ENCODE peak calls at places on chromosome 3, in six cellular contexts. Q is AG04450, A is breast epithelium, S is choroid plexus epithelial cell, W is fibroblast of pulmonary artery, U is fibroblast of mammary gland. E is an unnamed sample.

GRCh38 chr3:99866167-99866810 is 48.6 kb downstream of the CMSS1 start:
- DNase-seq in Q (no peak), A (no peak), U (peak; percentile 89), S (peak; percentile 90), W (peak; percentile 71), E (peak; percentile 72)

GRCh38 chr3:14480207-14481017 is 59.7 kb downstream of the GRIP2 start:
- DNase-seq in A (no peak), U (peak; percentile 51), Q (peak; percentile 45), W (peak; percentile 72), S (peak; percentile 80), E (peak; percentile 94)

GRCh38 chr3:4808637-4809036 is 170.6 kb upstream of the BHLHE40 start:
- DNase-seq in A (no peak), U (no peak), Q (no peak), S (no peak), W (no peak), E (no peak)

GRCh38 chr3:160434071-160434470 is 15.5 kb downstream of the TRIM59 start:
- DNase-seq in W (peak; percentile 66), A (no peak), S (peak; percentile 53), U (peak; percentile 31), Q (no peak), E (peak; percentile 14)

GRCh38 chr3:179133575-179133974 is 14.6 kb upstream of the PIK3CA start:
- DNase-seq in W (no peak), A (no peak), S (no peak), U (no peak), Q (no peak), E (no peak)

GRCh38 chr3:108718454-108718853 is 38.8 kb downstream of the RETNLB start:
- DNase-seq in U (no peak), A (no peak), W (no peak), Q (no peak), S (no peak), E (no peak)

GRCh38 chr3:146166450-146167222 is 5.7 kb upstream of the PLOD2 start:
- DNase-seq in W (peak; percentile 83), U (peak; percentile 97), S (peak; percentile 76), Q (no peak), A (no peak), E (peak; percentile 72)

GRCh38 chr3:71872256-71872655 is 87.3 kb upstream of the PROK2 start:
- DNase-seq in U (no peak), W (no peak), S (no peak), A (no peak), Q (no peak), E (no peak)

GRCh38 chr3:158455406-158455805 is 115.6 kb upstream of the MLF1 start:
- DNase-seq in A (no peak), Q (no peak), U (no peak), W (no peak), S (no peak), E (no peak)

GRCh38 chr3:150451329-150452084 is 43.4 kb downstream of the TSC22D2 start:
- DNase-seq in A (no peak), W (peak; percentile 45), S (no peak), Q (no peak), U (no peak), E (no peak)

DNA sequence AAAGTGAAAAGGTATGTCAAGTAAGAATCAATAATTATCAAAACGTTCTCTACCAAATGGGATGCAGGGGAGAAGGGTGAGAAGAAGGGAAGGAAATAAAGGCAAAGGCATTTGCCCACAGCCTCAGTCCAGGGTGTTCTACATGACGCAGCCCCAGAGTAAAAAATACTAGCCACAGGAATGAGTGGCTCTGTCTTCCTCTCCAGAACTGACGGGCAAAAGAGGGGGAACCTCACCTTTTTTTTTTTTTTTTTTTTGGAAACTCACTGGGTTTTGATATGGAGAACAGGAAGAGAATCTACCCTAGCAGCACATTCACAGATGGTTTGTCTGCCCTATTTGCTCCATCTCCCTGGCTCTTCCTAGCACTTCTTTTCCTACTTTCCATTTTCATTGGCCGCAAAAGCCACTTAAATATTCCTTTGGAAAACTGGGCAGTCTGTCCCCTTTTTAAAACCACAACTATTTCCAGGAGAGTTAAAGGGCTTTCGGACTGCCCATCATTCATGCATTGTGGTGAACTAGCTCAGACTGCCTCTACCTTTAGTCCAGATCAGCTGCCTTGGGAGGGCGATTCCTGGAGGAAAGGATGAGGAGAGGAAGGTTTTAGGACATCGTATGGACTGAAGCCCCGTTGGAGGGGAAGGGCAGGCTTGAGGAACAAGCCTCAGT is 28.2 kb downstream of the B3GNT5 start:
- DNase-seq in W (no peak), U (no peak), Q (no peak), S (no peak), A (no peak), E (no peak)
- TF ChIP-seq CTCF in W (no peak), U (no peak), Q (no peak), S (no peak), A (no peak), E (no peak)

GRCh38 chr3:192887047-192887446 is 30.6 kb downstream of the MB21D2 start:
- DNase-seq in S (peak; percentile 74), U (peak; percentile 86), W (peak; percentile 89), A (no peak), Q (no peak), E (peak; percentile 92)
- H3K4me3 ChIP-seq in S (no peak overlapping the region), U (no peak overlapping the region), W (peak overlapping the region; percentile 37), A (peak overlapping the region; percentile 3), Q (no peak overlapping the region), E (no peak overlapping the region)

DNA sequence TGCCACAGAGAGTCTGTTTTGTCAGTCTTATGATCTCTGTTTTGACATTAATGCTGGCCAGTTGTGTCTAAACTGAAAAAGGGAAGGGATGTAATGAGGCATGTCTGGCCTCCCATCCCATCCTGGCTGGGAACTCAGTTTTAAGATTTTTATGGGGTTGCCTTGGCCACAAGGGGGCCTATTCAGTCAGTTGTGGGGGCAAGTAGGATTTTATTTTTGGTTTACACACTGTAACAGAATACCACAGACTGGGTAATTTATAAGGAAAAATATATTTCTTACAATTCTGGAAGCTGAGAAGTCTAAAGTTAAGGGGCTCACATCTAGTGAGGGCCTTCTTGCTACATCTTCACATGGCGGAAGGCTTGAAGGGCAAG is 129.8 kb downstream of the TMEM108 start:
- DNase-seq in S (no peak), Q (no peak), W (no peak), A (no peak), U (no peak), E (no peak)
- TF ChIP-seq CTCF in S (no peak), Q (peak; percentile 16), W (no peak), A (no peak), U (no peak), E (no peak)

GRCh38 chr3:152471814-152472605 is 203.3 kb downstream of the MBNL1 start:
- DNase-seq in S (peak; percentile 81), U (peak; percentile 77), Q (no peak), A (no peak), W (peak; percentile 75), E (peak; percentile 61)
- H3K4me3 ChIP-seq in S (peak overlapping the region; percentile 25), U (peak overlapping the region; percentile 11), Q (no peak overlapping the region), A (peak overlapping the region; percentile 22), W (peak overlapping the region; percentile 10), E (peak overlapping the region; percentile 29)

DNA sequence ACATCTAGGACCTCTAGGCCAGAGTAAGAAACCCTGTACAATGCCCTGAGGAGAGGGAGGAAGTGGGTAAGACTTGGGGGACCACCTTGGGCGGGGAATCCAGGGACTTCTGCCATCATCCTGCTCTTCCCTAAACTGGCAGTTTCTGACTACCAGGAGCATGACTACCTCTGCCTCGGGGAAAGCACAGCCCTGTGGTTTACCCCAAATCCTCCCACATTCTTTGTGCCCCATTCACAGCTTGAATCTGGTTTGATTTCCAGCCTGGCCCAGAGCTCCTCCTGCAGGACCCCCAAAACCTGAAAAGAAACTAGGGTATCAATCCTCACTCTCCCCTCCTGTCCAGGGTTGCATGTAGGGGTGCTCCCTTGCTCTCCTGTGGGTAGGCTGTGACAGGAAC is 4.7 kb downstream of the C3orf18 start:
- DNase-seq in S (no peak), A (no peak), Q (no peak), W (peak; percentile 11), U (peak; percentile 81), E (no peak)
- TF ChIP-seq CTCF in S (no peak), A (no peak), Q (no peak), W (no peak), U (no peak), E (no peak)

GRCh38 chr3:87997966-87998365 is 60.8 kb downstream of the CGGBP1 start:
- DNase-seq in U (no peak), S (no peak), W (no peak), Q (no peak), A (no peak), E (no peak)

GRCh38 chr3:87997298-87997697 is 61.5 kb downstream of the CGGBP1 start:
- DNase-seq in A (no peak), U (peak; percentile 17), W (peak; percentile 29), S (peak; percentile 72), Q (no peak), E (peak; percentile 79)

GRCh38 chr3:88003115-88003755 is 55.6 kb downstream of the CGGBP1 start:
- DNase-seq in U (peak; percentile 68), W (peak; percentile 77), S (peak; percentile 77), Q (peak; percentile 8), A (no peak), E (peak; percentile 44)

GRCh38 chr3:88002448-88002847 is 56.4 kb downstream of the CGGBP1 start:
- DNase-seq in W (no peak), U (no peak), S (peak; percentile 36), Q (no peak), A (no peak), E (no peak)

GRCh38 chr3:88000853-88001252 is 58.0 kb downstream of the CGGBP1 start:
- DNase-seq in U (peak; percentile 12), Q (no peak), S (peak; percentile 52), W (peak; percentile 28), A (no peak), E (no peak)
- H3K4me3 ChIP-seq in U (peak overlapping the region; percentile 23), Q (peak overlapping the region; percentile 8), S (peak overlapping the region; percentile 51), W (peak overlapping the region; percentile 32), A (no peak overlapping the region), E (peak overlapping the region; percentile 33)

E was measured in brain microvascular endothelial cell.